ENCODE peak calls at places on chromosomes 11 and 22, in nine cellular contexts. I, Q, D, H, S, E, B, A and L are unnamed samples.

GRCh38 chr11:120657306-120658070 is 145.9 kb downstream of the GRIK4 start:
- DNase-seq in S (no peak), H (no peak), D (no peak), A (no peak), I (no peak), B (no peak), E (no peak), Q (no peak), L (no peak)

GRCh38 chr22:20741634-20742581 is 32.0 kb upstream of the SERPIND1 start:
- DNase-seq in S (no peak), A (peak; percentile 65), H (peak; percentile 66), E (peak; percentile 72), D (no peak), Q (no peak), I (no peak), B (peak; percentile 15), L (peak; percentile 58)

GRCh38 chr11:76674517-76675400 is 4.2 kb upstream of the LRRC32 start:
- DNase-seq in H (no peak), D (no peak), Q (no peak), I (no peak), S (no peak), B (no peak), E (peak; percentile 32), A (no peak), L (no peak)

GRCh38 chr22:30694638-30695350 is at the start of gene OSBP2:
- DNase-seq in I (peak; percentile 55), B (no peak), E (peak; percentile 85), A (peak; percentile 19), D (peak; percentile 24), Q (peak; percentile 82), S (peak; percentile 44), H (peak; percentile 93), L (peak; percentile 39)

GRCh38 chr11:13721760-13722159 is 53.3 kb downstream of the FAR1 start:
- DNase-seq in I (no peak), A (no peak), B (peak; percentile 29), E (no peak), S (no peak), H (no peak), Q (no peak), D (no peak), L (no peak)

GRCh38 chr11:61587951-61588695 is 7.2 kb upstream of the SYT7 start:
- DNase-seq in I (peak; percentile 60), D (peak; percentile 58), Q (peak; percentile 82), E (peak; percentile 96), B (no peak), S (peak; percentile 62), A (peak; percentile 62), H (peak; percentile 69), L (peak; percentile 38)

GRCh38 chr11:115219378-115219777 is 284.8 kb downstream of the CADM1 start:
- DNase-seq in I (no peak), Q (no peak), S (no peak), D (no peak), E (no peak), B (no peak), H (no peak), A (no peak), L (no peak)

GRCh38 chr11:98495601-98496000 is 525.1 kb upstream of the CNTN5 start:
- DNase-seq in D (no peak), Q (no peak), H (no peak), E (no peak), I (no peak), A (no peak), B (no peak), S (no peak), L (no peak)

GRCh38 chr11:62599909-62600308 is 1.8 kb downstream of the MTA2 start:
- DNase-seq in Q (no peak), A (no peak), S (no peak), B (no peak), D (no peak), I (no peak), H (no peak), E (peak; percentile 80), L (no peak)

GRCh38 chr11:66717925-66718319 is 11.1 kb downstream of the SPTBN2 start:
- DNase-seq in E (peak; percentile 42), I (no peak), D (no peak), Q (no peak), S (no peak), B (no peak), A (no peak), H (no peak), L (no peak)

GRCh38 chr11:119933164-119933563 is 204.2 kb upstream of the NECTIN1 start:
- DNase-seq in Q (no peak), S (no peak), H (peak; percentile 33), D (no peak), B (no peak), A (no peak), I (no peak), E (no peak), L (no peak)

GRCh38 chr22:38655532-38656255 is 498 bp downstream of the FAM227A start:
- DNase-seq in A (peak; percentile 15), D (no peak), E (peak; percentile 65), B (peak; percentile 21), S (no peak), I (no peak), Q (no peak), H (peak; percentile 26), L (no peak)

GRCh38 chr11:78037056-78037455 is 14.0 kb upstream of the KCTD14 start:
- DNase-seq in E (no peak), H (no peak), I (peak; percentile 91), B (no peak), S (no peak), A (peak; percentile 52), D (no peak), Q (no peak), L (peak; percentile 58)

GRCh38 chr22:27790396-27791216 is 10.9 kb downstream of the MN1 start:
- DNase-seq in H (no peak), E (peak; percentile 61), Q (no peak), D (no peak), A (no peak), S (no peak), I (no peak), B (peak; percentile 74), L (no peak)

GRCh38 chr11:35083181-35084061 is 55.5 kb upstream of the CD44 start:
- DNase-seq in E (peak; percentile 91), H (no peak), D (peak; percentile 50), S (peak; percentile 42), Q (peak; percentile 78), B (peak; percentile 99), I (no peak), A (peak; percentile 57), L (peak; percentile 24)

GRCh38 chr11:2186669-2187266 is 15.2 kb upstream of the TH start:
- DNase-seq in Q (no peak), B (peak; percentile 11), A (peak; percentile 37), D (no peak), E (no peak), H (peak; percentile 80), S (no peak), I (no peak), L (peak; percentile 44)

GRCh38 chr11:62552931-62553838 is 6.6 kb upstream of the AHNAK start:
- DNase-seq in I (peak; percentile 84), Q (peak; percentile 94), B (peak; percentile 98), A (peak; percentile 98), D (peak; percentile 87), E (peak; percentile 98), S (peak; percentile 88), H (no peak), L (peak; percentile 98)

GRCh38 chr11:102422817-102423725 is 29.5 kb downstream of the TMEM123 start:
- DNase-seq in H (no peak), I (no peak), E (no peak), Q (no peak), A (no peak), D (no peak), B (no peak), S (no peak), L (no peak)

GRCh38 chr11:93212094-93212493 is 14.3 kb upstream of the SLC36A4 start:
- DNase-seq in I (no peak), A (no peak), H (no peak), Q (no peak), B (no peak), D (no peak), S (no peak), E (no peak), L (no peak)

DNA sequence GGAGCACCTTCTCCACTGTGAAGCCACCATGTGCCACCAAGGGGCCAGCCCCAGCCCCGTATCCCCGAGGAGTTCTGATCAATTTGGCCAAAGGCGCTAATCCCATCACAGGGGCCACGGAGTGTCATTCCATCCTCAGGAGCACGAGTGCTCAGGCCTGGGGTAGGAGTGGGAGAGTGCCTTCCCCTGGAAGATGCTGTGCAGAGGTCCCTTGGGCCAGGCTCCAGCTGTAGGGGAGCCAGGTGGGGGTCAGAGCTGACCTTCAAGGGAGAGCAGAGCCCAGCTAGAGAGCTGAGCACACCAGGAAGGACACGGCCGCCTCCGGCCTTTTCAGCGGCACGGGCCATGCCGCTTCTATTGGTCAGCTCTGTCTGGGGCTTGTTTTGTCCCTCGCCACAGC is 1459.9 kb downstream of the BRD1 start:
- DNase-seq in I (no peak), S (no peak), A (no peak), D (no peak), E (no peak), Q (no peak), H (peak; percentile 27), B (no peak), L (no peak)
- H3K9me3 ChIP-seq in I (no peaks in the 10 kb centered on the region), S (no peaks in the 10 kb centered on the region), A (no peaks in the 10 kb centered on the region), D (no peaks in the 10 kb centered on the region), E (peaks cover 2% of the 10 kb centered on the region), Q (no peaks in the 10 kb centered on the region), H (no peaks in the 10 kb centered on the region), B (no peaks in the 10 kb centered on the region), L (no peaks in the 10 kb centered on the region)

GRCh38 chr11:45517171-45517770 is 148.2 kb downstream of the CHST1 start:
- DNase-seq in B (no peak), I (no peak), Q (no peak), H (no peak), A (no peak), S (no peak), D (no peak), E (no peak), L (no peak)
- H3K27ac ChIP-seq in B (no peak overlapping the region), I (no peak overlapping the region), Q (no peak overlapping the region), H (no peak overlapping the region), A (no peak overlapping the region), S (no peak overlapping the region), D (no peak overlapping the region), E (no peak overlapping the region), L (no peak overlapping the region)

DNA sequence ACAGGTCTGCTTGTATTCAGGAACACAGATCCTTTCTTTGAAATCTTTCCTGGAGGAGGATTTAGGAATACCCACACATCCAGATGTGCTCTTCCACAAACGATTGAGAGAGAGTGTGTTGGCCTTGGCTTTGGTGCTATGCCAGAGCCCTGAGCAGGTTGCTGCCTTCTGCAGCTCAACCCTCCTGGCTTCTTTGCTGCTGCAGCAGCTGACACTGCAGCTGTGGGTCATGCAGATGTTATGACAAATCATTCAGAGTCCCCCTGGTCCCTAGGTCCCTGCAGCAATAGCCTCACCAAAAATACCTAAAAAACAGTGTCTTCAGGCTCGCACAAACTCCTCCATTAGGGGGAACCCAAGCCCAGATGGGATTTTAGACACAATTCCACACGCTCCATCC is 35.5 kb downstream of the SLN start:
- DNase-seq in I (no peak), D (no peak), E (no peak), S (no peak), H (no peak), A (no peak), Q (no peak), B (no peak), L (no peak)
- H3K4me3 ChIP-seq in I (no peak overlapping the region), D (no peak overlapping the region), E (no peak overlapping the region), S (no peak overlapping the region), H (no peak overlapping the region), A (no peak overlapping the region), Q (no peak overlapping the region), B (no peak overlapping the region), L (no peak overlapping the region)

GRCh38 chr11:48307760-48308386 is 1.9 kb downstream of the OR4S1 start:
- DNase-seq in B (peak; percentile 9), S (peak; percentile 16), D (peak; percentile 28), A (peak; percentile 75), I (peak; percentile 72), Q (no peak), E (peak; percentile 81), H (peak; percentile 45), L (peak; percentile 61)

GRCh38 chr11:48305923-48306322 is at the start of gene OR4S1:
- DNase-seq in B (no peak), E (no peak), Q (no peak), A (no peak), I (no peak), H (no peak), S (no peak), D (no peak), L (no peak)
- H3K9me3 ChIP-seq in B (no peaks in the 10 kb centered on the region), E (no peaks in the 10 kb centered on the region), Q (no peaks in the 10 kb centered on the region), A (no peaks in the 10 kb centered on the region), I (no peaks in the 10 kb centered on the region), H (no peaks in the 10 kb centered on the region), S (no peaks in the 10 kb centered on the region), D (no peaks in the 10 kb centered on the region), L (no peaks in the 10 kb centered on the region)